ENCODE peak calls at places on chromosomes 13 and 19, in nine cellular contexts. One of them, this sample, is unnamed.

GRCh38 chr13:79401259-79402071 is 4.6 kb downstream of the RBM26 start:
- DNase-seq in thoracic aorta: no peak
- DNase-seq in Peyer's patch: no peak
- DNase-seq in CD4-positive, alpha-beta memory T cell: no peak
- DNase-seq in bronchial epithelial cell: no peak
- DNase-seq in CD8-positive, alpha-beta memory T cell: no peak
- DNase-seq in sigmoid colon: no peak
- DNase-seq in effector memory CD4-positive, alpha-beta T cell: no peak
- DNase-seq in heart left ventricle: no peak
- DNase-seq in this sample: no peak

GRCh38 chr19:5792224-5792623 is 1.3 kb upstream of the DUS3L start:
- DNase-seq in CD8-positive, alpha-beta memory T cell: no peak
- DNase-seq in bronchial epithelial cell: no peak
- DNase-seq in sigmoid colon: no peak
- DNase-seq in Peyer's patch: no peak
- DNase-seq in effector memory CD4-positive, alpha-beta T cell: no peak
- DNase-seq in thoracic aorta: no peak
- DNase-seq in heart left ventricle: no peak
- DNase-seq in CD4-positive, alpha-beta memory T cell: no peak
- DNase-seq in this sample: no peak

GRCh38 chr19:4911314-4911713 is 2.0 kb downstream of the UHRF1 start:
- DNase-seq in effector memory CD4-positive, alpha-beta T cell: no peak
- DNase-seq in Peyer's patch: no peak
- DNase-seq in sigmoid colon: no peak
- DNase-seq in heart left ventricle: no peak
- DNase-seq in bronchial epithelial cell: no peak
- DNase-seq in thoracic aorta: no peak
- DNase-seq in CD8-positive, alpha-beta memory T cell: no peak
- DNase-seq in CD4-positive, alpha-beta memory T cell: no peak
- DNase-seq in this sample: peak; percentile 59

GRCh38 chr13:80037505-80037888 is 303.4 kb downstream of the SPRY2 start:
- DNase-seq in CD4-positive, alpha-beta memory T cell: no peak
- DNase-seq in heart left ventricle: no peak
- DNase-seq in Peyer's patch: no peak
- DNase-seq in effector memory CD4-positive, alpha-beta T cell: no peak
- DNase-seq in bronchial epithelial cell: peak; percentile 94
- DNase-seq in sigmoid colon: no peak
- DNase-seq in CD8-positive, alpha-beta memory T cell: no peak
- DNase-seq in thoracic aorta: no peak
- DNase-seq in this sample: peak; percentile 96

GRCh38 chr13:33937373-33938087 is 119.6 kb downstream of the RFC3 start:
- DNase-seq in heart left ventricle: no peak
- DNase-seq in thoracic aorta: no peak
- DNase-seq in bronchial epithelial cell: no peak
- DNase-seq in CD8-positive, alpha-beta memory T cell: no peak
- DNase-seq in sigmoid colon: no peak
- DNase-seq in CD4-positive, alpha-beta memory T cell: no peak
- DNase-seq in effector memory CD4-positive, alpha-beta T cell: no peak
- DNase-seq in Peyer's patch: no peak
- DNase-seq in this sample: no peak

GRCh38 chr13:62119739-62120700 is 704.4 kb upstream of the PCDH20 start:
- DNase-seq in Peyer's patch: no peak
- DNase-seq in sigmoid colon: no peak
- DNase-seq in heart left ventricle: no peak
- DNase-seq in CD8-positive, alpha-beta memory T cell: no peak
- DNase-seq in thoracic aorta: no peak
- DNase-seq in effector memory CD4-positive, alpha-beta T cell: no peak
- DNase-seq in CD4-positive, alpha-beta memory T cell: no peak
- DNase-seq in bronchial epithelial cell: peak; percentile 12
- DNase-seq in this sample: peak; percentile 34

GRCh38 chr19:4583961-4584669 is 24.6 kb upstream of the SEMA6B start:
- DNase-seq in sigmoid colon: no peak
- DNase-seq in thoracic aorta: no peak
- DNase-seq in CD8-positive, alpha-beta memory T cell: no peak
- DNase-seq in heart left ventricle: peak; percentile 25
- DNase-seq in effector memory CD4-positive, alpha-beta T cell: no peak
- DNase-seq in Peyer's patch: no peak
- DNase-seq in CD4-positive, alpha-beta memory T cell: no peak
- DNase-seq in bronchial epithelial cell: no peak
- DNase-seq in this sample: peak; percentile 28

GRCh38 chr13:93259527-93260080 is 33.0 kb downstream of the GPC6 start:
- DNase-seq in sigmoid colon: no peak
- DNase-seq in CD4-positive, alpha-beta memory T cell: no peak
- DNase-seq in bronchial epithelial cell: peak; percentile 32
- DNase-seq in thoracic aorta: no peak
- DNase-seq in effector memory CD4-positive, alpha-beta T cell: no peak
- DNase-seq in CD8-positive, alpha-beta memory T cell: no peak
- DNase-seq in heart left ventricle: no peak
- DNase-seq in Peyer's patch: no peak
- DNase-seq in this sample: peak; percentile 38

GRCh38 chr13:49759503-49759902 is 33.0 kb downstream of the KPNA3 start:
- DNase-seq in CD4-positive, alpha-beta memory T cell: peak; percentile 7
- DNase-seq in thoracic aorta: no peak
- DNase-seq in bronchial epithelial cell: no peak
- DNase-seq in CD8-positive, alpha-beta memory T cell: no peak
- DNase-seq in effector memory CD4-positive, alpha-beta T cell: no peak
- DNase-seq in Peyer's patch: no peak
- DNase-seq in heart left ventricle: no peak
- DNase-seq in sigmoid colon: no peak
- DNase-seq in this sample: no peak

DNA sequence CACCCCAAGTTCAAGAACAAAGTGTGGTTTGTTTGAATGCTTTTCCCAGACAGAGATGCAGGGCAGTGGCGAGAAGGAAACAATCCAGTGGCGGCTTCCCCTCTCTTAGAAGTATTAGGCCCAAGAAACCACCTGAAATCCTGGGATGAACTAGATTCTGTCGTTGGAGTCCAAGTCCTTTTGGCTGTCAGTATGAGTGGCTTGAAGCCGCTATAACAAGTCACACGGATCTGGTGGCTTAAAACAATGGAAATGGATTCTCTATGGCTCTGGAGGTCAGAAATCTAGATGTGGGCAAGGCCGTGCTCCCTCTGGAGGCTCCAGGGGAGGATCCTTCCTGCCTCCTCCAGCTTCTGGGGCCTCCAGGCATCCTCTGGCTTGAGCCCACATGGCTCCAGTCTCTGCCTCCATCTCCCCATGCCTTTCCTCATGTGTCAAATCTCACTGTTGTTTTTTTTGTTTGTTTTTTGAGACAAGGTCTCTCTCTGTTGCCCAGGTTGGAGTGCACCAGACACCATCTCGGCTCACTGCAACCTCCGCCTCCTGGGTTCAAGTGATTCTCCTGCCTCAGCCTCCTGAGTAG is 97.7 kb downstream of the GNG7 start:
- DNase-seq in CD8-positive, alpha-beta memory T cell: no peak
- DNase-seq in thoracic aorta: no peak
- DNase-seq in heart left ventricle: no peak
- DNase-seq in bronchial epithelial cell: no peak
- DNase-seq in Peyer's patch: peak; percentile 5
- DNase-seq in sigmoid colon: no peak
- DNase-seq in effector memory CD4-positive, alpha-beta T cell: no peak
- DNase-seq in CD4-positive, alpha-beta memory T cell: no peak
- DNase-seq in this sample: no peak
- H3K36me3 ChIP-seq in CD8-positive, alpha-beta memory T cell: no peaks in the 10 kb centered on the region
- H3K36me3 ChIP-seq in thoracic aorta: no peaks in the 10 kb centered on the region
- H3K36me3 ChIP-seq in heart left ventricle: no peaks in the 10 kb centered on the region
- H3K36me3 ChIP-seq in bronchial epithelial cell: no peaks in the 10 kb centered on the region
- H3K36me3 ChIP-seq in Peyer's patch: no peaks in the 10 kb centered on the region
- H3K36me3 ChIP-seq in sigmoid colon: no peaks in the 10 kb centered on the region
- H3K36me3 ChIP-seq in effector memory CD4-positive, alpha-beta T cell: no peaks in the 10 kb centered on the region
- H3K36me3 ChIP-seq in CD4-positive, alpha-beta memory T cell: no peaks in the 10 kb centered on the region
- H3K36me3 ChIP-seq in this sample: no peaks in the 10 kb centered on the region

DNA sequence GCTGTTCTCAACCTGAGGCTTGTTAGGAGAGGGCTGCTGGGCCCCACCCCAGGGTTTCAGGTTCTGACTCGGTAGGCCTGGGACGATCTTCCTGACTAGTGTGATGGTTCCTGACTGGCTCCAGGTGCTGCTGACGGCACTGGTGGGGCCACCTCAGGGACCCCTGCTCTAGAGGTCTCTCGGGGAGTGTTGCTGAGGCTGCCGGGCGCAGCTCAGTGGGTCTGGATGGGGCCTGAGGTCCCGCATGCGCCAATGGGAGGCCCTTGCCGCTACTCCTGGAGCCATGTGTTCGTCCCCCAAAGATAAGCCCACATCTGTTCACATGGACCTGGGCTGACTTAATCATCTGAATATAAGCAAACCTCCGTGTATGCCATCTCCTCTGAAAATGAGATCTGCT is 133.0 kb downstream of the ATP11A start:
- DNase-seq in CD4-positive, alpha-beta memory T cell: no peak
- DNase-seq in sigmoid colon: peak; percentile 30
- DNase-seq in heart left ventricle: peak; percentile 13
- DNase-seq in thoracic aorta: no peak
- DNase-seq in effector memory CD4-positive, alpha-beta T cell: no peak
- DNase-seq in CD8-positive, alpha-beta memory T cell: no peak
- DNase-seq in Peyer's patch: no peak
- DNase-seq in bronchial epithelial cell: no peak
- DNase-seq in this sample: no peak
- H3K36me3 ChIP-seq in CD4-positive, alpha-beta memory T cell: peaks cover 52% of the 10 kb centered on the region
- H3K36me3 ChIP-seq in sigmoid colon: peaks cover 12% of the 10 kb centered on the region
- H3K36me3 ChIP-seq in heart left ventricle: no peaks in the 10 kb centered on the region
- H3K36me3 ChIP-seq in thoracic aorta: peaks cover 15% of the 10 kb centered on the region
- H3K36me3 ChIP-seq in effector memory CD4-positive, alpha-beta T cell: peaks cover 73% of the 10 kb centered on the region
- H3K36me3 ChIP-seq in CD8-positive, alpha-beta memory T cell: peaks cover 18% of the 10 kb centered on the region
- H3K36me3 ChIP-seq in Peyer's patch: no peaks in the 10 kb centered on the region
- H3K36me3 ChIP-seq in bronchial epithelial cell: no peaks in the 10 kb centered on the region
- H3K36me3 ChIP-seq in this sample: no peaks in the 10 kb centered on the region

GRCh38 chr19:9159891-9160290 is 18.9 kb upstream of the OR7D2 start:
- DNase-seq in Peyer's patch: no peak
- DNase-seq in sigmoid colon: no peak
- DNase-seq in CD8-positive, alpha-beta memory T cell: no peak
- DNase-seq in CD4-positive, alpha-beta memory T cell: no peak
- DNase-seq in bronchial epithelial cell: no peak
- DNase-seq in effector memory CD4-positive, alpha-beta T cell: no peak
- DNase-seq in thoracic aorta: no peak
- DNase-seq in heart left ventricle: no peak
- DNase-seq in this sample: no peak
- H3K36me3 ChIP-seq in Peyer's patch: no peaks in the 10 kb centered on the region
- H3K36me3 ChIP-seq in sigmoid colon: peaks cover 64% of the 10 kb centered on the region
- H3K36me3 ChIP-seq in CD8-positive, alpha-beta memory T cell: peaks cover 63% of the 10 kb centered on the region
- H3K36me3 ChIP-seq in CD4-positive, alpha-beta memory T cell: peaks cover 73% of the 10 kb centered on the region
- H3K36me3 ChIP-seq in bronchial epithelial cell: peaks cover 43% of the 10 kb centered on the region
- H3K36me3 ChIP-seq in effector memory CD4-positive, alpha-beta T cell: peaks cover 83% of the 10 kb centered on the region
- H3K36me3 ChIP-seq in thoracic aorta: peaks cover 86% of the 10 kb centered on the region
- H3K36me3 ChIP-seq in heart left ventricle: peaks cover 14% of the 10 kb centered on the region
- H3K36me3 ChIP-seq in this sample: peaks cover 69% of the 10 kb centered on the region

DNA sequence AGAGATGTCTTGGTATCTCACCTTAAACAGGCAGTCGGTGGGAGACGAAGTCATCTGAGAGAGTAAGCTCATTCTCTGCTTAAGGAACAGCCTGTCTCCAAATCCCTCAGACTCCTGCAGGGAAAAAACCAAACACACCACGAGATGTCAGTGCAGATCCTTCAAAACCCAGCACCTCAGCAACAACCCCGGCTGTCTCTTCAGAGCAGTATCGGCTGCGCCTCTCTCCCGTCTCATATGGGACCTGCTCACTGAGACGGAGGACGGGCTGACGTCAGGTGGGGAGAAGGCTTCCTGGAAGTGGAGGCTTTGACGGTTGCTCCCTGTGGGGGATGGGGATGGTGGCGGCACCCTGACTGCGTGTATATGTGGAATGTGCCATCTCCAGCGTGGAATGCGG is 43.6 kb downstream of the ANKRD27 start:
- DNase-seq in effector memory CD4-positive, alpha-beta T cell: no peak
- DNase-seq in Peyer's patch: no peak
- DNase-seq in bronchial epithelial cell: no peak
- DNase-seq in heart left ventricle: no peak
- DNase-seq in thoracic aorta: no peak
- DNase-seq in CD4-positive, alpha-beta memory T cell: no peak
- DNase-seq in sigmoid colon: no peak
- DNase-seq in CD8-positive, alpha-beta memory T cell: no peak
- DNase-seq in this sample: no peak
- H3K36me3 ChIP-seq in effector memory CD4-positive, alpha-beta T cell: peaks cover 38% of the 10 kb centered on the region
- H3K36me3 ChIP-seq in Peyer's patch: no peaks in the 10 kb centered on the region
- H3K36me3 ChIP-seq in bronchial epithelial cell: peaks cover 23% of the 10 kb centered on the region
- H3K36me3 ChIP-seq in heart left ventricle: no peaks in the 10 kb centered on the region
- H3K36me3 ChIP-seq in thoracic aorta: peaks cover 31% of the 10 kb centered on the region
- H3K36me3 ChIP-seq in CD4-positive, alpha-beta memory T cell: peaks cover 41% of the 10 kb centered on the region
- H3K36me3 ChIP-seq in sigmoid colon: peaks cover 45% of the 10 kb centered on the region
- H3K36me3 ChIP-seq in CD8-positive, alpha-beta memory T cell: no peaks in the 10 kb centered on the region
- H3K36me3 ChIP-seq in this sample: peaks cover 3% of the 10 kb centered on the region

DNA sequence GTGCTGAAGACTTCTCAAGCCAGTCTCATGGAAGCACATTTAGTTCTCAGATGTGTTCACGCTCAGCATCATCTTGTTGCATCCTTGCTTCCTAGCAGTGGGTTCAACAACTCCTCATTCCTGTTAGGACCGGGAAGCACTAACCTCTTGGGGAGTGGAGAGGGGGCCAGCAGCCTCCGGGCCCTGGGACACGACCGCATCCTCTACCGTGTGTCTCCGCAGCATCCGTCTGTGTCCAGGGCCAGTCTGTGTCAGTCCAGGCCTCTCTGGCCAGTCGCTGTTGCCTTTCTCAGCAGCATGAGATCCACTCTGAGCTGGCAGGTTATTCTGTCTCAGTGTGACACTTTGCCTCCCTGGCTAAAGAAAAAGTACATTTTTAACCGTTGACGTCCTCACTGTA is 17.0 kb downstream of the PDCD5 start:
- DNase-seq in thoracic aorta: no peak
- DNase-seq in heart left ventricle: no peak
- DNase-seq in effector memory CD4-positive, alpha-beta T cell: no peak
- DNase-seq in bronchial epithelial cell: no peak
- DNase-seq in sigmoid colon: no peak
- DNase-seq in CD8-positive, alpha-beta memory T cell: no peak
- DNase-seq in Peyer's patch: no peak
- DNase-seq in CD4-positive, alpha-beta memory T cell: no peak
- DNase-seq in this sample: no peak
- H3K36me3 ChIP-seq in thoracic aorta: peaks cover 43% of the 10 kb centered on the region
- H3K36me3 ChIP-seq in heart left ventricle: peaks cover 3% of the 10 kb centered on the region
- H3K36me3 ChIP-seq in effector memory CD4-positive, alpha-beta T cell: peaks cover 36% of the 10 kb centered on the region
- H3K36me3 ChIP-seq in bronchial epithelial cell: peaks cover 13% of the 10 kb centered on the region
- H3K36me3 ChIP-seq in sigmoid colon: peaks cover 48% of the 10 kb centered on the region
- H3K36me3 ChIP-seq in CD8-positive, alpha-beta memory T cell: peaks cover 36% of the 10 kb centered on the region
- H3K36me3 ChIP-seq in Peyer's patch: no peaks in the 10 kb centered on the region
- H3K36me3 ChIP-seq in CD4-positive, alpha-beta memory T cell: peaks cover 30% of the 10 kb centered on the region
- H3K36me3 ChIP-seq in this sample: peaks cover 53% of the 10 kb centered on the region

GRCh38 chr19:10116085-10116865 is 3.4 kb downstream of the EIF3G start:
- DNase-seq in effector memory CD4-positive, alpha-beta T cell: no peak
- DNase-seq in heart left ventricle: no peak
- DNase-seq in Peyer's patch: peak; percentile 47
- DNase-seq in sigmoid colon: no peak
- DNase-seq in bronchial epithelial cell: no peak
- DNase-seq in CD4-positive, alpha-beta memory T cell: no peak
- DNase-seq in CD8-positive, alpha-beta memory T cell: no peak
- DNase-seq in thoracic aorta: no peak
- DNase-seq in this sample: peak; percentile 16
- H3K36me3 ChIP-seq in effector memory CD4-positive, alpha-beta T cell: peaks cover 43% of the 10 kb centered on the region
- H3K36me3 ChIP-seq in heart left ventricle: no peaks in the 10 kb centered on the region
- H3K36me3 ChIP-seq in Peyer's patch: no peaks in the 10 kb centered on the region
- H3K36me3 ChIP-seq in sigmoid colon: peaks cover 36% of the 10 kb centered on the region
- H3K36me3 ChIP-seq in bronchial epithelial cell: peaks cover 28% of the 10 kb centered on the region
- H3K36me3 ChIP-seq in CD4-positive, alpha-beta memory T cell: peaks cover 38% of the 10 kb centered on the region
- H3K36me3 ChIP-seq in CD8-positive, alpha-beta memory T cell: peaks cover 28% of the 10 kb centered on the region
- H3K36me3 ChIP-seq in thoracic aorta: peaks cover 34% of the 10 kb centered on the region
- H3K36me3 ChIP-seq in this sample: peaks cover 6% of the 10 kb centered on the region

This sample was measured in GM23248.